ENCODE peak calls at places on chromosomes 3 and 15, in five cellular contexts. O is mammary epithelial cell; Y is heart left ventricle; U is CD8-positive, alpha-beta memory T cell; J is SJSA1. P is an unnamed sample.
A peak's percentile ranks its signal among the peaks of the same experiment; 100 is the strongest.

GRCh38 chr15:68328485-68328884 is 50.9 kb downstream of the FEM1B start:
- DNase-seq in O (no peak), Y (no peak), U (no peak), J (no peak), P (no peak)

GRCh38 chr3:144272715-144273114 is 301.1 kb downstream of the DIPK2A start:
- DNase-seq in O (no peak), Y (no peak), U (no peak), J (no peak), P (no peak)

GRCh38 chr15:44738340-44738984 is 2.1 kb downstream of the TRIM69 start:
- DNase-seq in O (peak; percentile 35), Y (no peak), U (no peak), J (peak; percentile 54), P (peak; percentile 42)

GRCh38 chr3:125043599-125044151 is 12.1 kb downstream of the HEG1 start:
- DNase-seq in O (no peak), Y (peak; percentile 79), U (no peak), J (no peak), P (peak; percentile 64)

GRCh38 chr3:149727676-149728075 is 24.6 kb downstream of the COMMD2 start:
- DNase-seq in O (no peak), Y (no peak), U (no peak), J (no peak), P (no peak)

GRCh38 chr3:111758642-111759041 is 100.4 kb upstream of the PHLDB2 start:
- DNase-seq in O (peak; percentile 62), Y (no peak), U (no peak), J (no peak), P (peak; percentile 58)

GRCh38 chr3:177538743-177539730 is 341.8 kb upstream of the TBL1XR1 start:
- DNase-seq in O (no peak), Y (no peak), U (no peak), J (no peak), P (no peak)

GRCh38 chr3:121660356-121661171 is at the start of gene HCLS1:
- DNase-seq in O (no peak), Y (peak; percentile 69), U (peak; percentile 62), J (no peak), P (peak; percentile 16)

GRCh38 chr15:51312754-51313390 is 25.5 kb downstream of the CYP19A1 start:
- DNase-seq in O (peak; percentile 70), Y (no peak), U (no peak), J (peak; percentile 27), P (peak; percentile 29)

GRCh38 chr3:11655188-11655928 is 11.6 kb upstream of the VGLL4 start:
- DNase-seq in O (no peak), Y (no peak), U (no peak), J (no peak), P (peak; percentile 39)

GRCh38 chr3:134937256-134938023 is 142.4 kb downstream of the EPHB1 start:
- DNase-seq in O (no peak), Y (no peak), U (no peak), J (no peak), P (no peak)

GRCh38 chr15:40763801-40764765 is at the start of gene GCHFR:
- DNase-seq in O (peak; percentile 36), Y (peak; percentile 87), U (peak; percentile 74), J (peak; percentile 71), P (peak; percentile 87)

GRCh38 chr3:64022451-64023186 is 675 bp downstream of the PSMD6 start:
- DNase-seq in O (peak; percentile 35), Y (no peak), U (peak; percentile 2), J (no peak), P (no peak)

GRCh38 chr3:192229866-192230265 is 497.5 kb downstream of the FGF12 start:
- DNase-seq in O (no peak), Y (no peak), U (no peak), J (no peak), P (no peak)

GRCh38 chr3:46086083-46086437 is 58.8 kb upstream of the XCR1 start:
- DNase-seq in O (no peak), Y (no peak), U (no peak), J (no peak), P (no peak)

GRCh38 chr15:45588199-45588910 is 1.2 kb downstream of the BLOC1S6 start:
- DNase-seq in O (peak; percentile 64), Y (no peak), U (no peak), J (peak; percentile 10), P (peak; percentile 12)

GRCh38 chr3:46946856-46947544 is 29.5 kb downstream of the CCDC12 start:
- DNase-seq in O (peak; percentile 70), Y (peak; percentile 72), U (peak; percentile 80), J (no peak), P (no peak)

GRCh38 chr3:182567666-182568065 is 225.6 kb upstream of the ATP11B start:
- DNase-seq in O (peak; percentile 17), Y (no peak), U (no peak), J (no peak), P (no peak)

GRCh38 chr3:107627962-107628542 is 105.3 kb downstream of the BBX start:
- DNase-seq in O (no peak), Y (no peak), U (no peak), J (no peak), P (no peak)

GRCh38 chr3:48367201-48367600 is 4.8 kb upstream of the FBXW12 start:
- DNase-seq in O (no peak), Y (no peak), U (no peak), J (no peak), P (peak; percentile 12)

GRCh38 chr3:161372321-161373260 is 1.3 kb upstream of the SPTSSB start:
- DNase-seq in O (peak; percentile 31), Y (peak; percentile 56), U (no peak), J (peak; percentile 17), P (peak; percentile 14)

GRCh38 chr3:172685331-172686214 is 25.3 kb downstream of the NCEH1 start:
- DNase-seq in O (peak; percentile 84), Y (no peak), U (no peak), J (no peak), P (no peak)

GRCh38 chr15:71732636-71733035 is 77.7 kb upstream of the NR2E3 start:
- DNase-seq in O (no peak), Y (no peak), U (no peak), J (no peak), P (no peak)

GRCh38 chr15:61459785-61460707 is 230.9 kb upstream of the RORA start:
- DNase-seq in O (peak; percentile 46), Y (no peak), U (no peak), J (peak; percentile 10), P (no peak)

GRCh38 chr3:112092439-112093179 is 6.4 kb downstream of the C3orf52 start:
- DNase-seq in O (no peak), Y (no peak), U (no peak), J (no peak), P (peak; percentile 83)

GRCh38 chr3:33882296-33882695 is 83.9 kb downstream of the PDCD6IP start:
- DNase-seq in O (no peak), Y (no peak), U (no peak), J (no peak), P (no peak)

GRCh38 chr3:72189344-72189743 is 404.4 kb upstream of the PROK2 start:
- DNase-seq in O (no peak), Y (no peak), U (no peak), J (no peak), P (peak; percentile 21)

GRCh38 chr3:64686446-64686908 is 1.3 kb downstream of the ADAMTS9 start:
- DNase-seq in O (peak; percentile 66), Y (peak; percentile 72), U (no peak), J (no peak), P (peak; percentile 77)

GRCh38 chr3:24958910-24959447 is 464.3 kb upstream of the THRB start:
- DNase-seq in O (no peak), Y (no peak), U (no peak), J (no peak), P (no peak)

GRCh38 chr15:57665939-57666338 is 40.6 kb upstream of the POLR2M start:
- DNase-seq in O (no peak), Y (no peak), U (no peak), J (no peak), P (no peak)

GRCh38 chr15:57665187-57665586 is 41.3 kb upstream of the POLR2M start:
- DNase-seq in O (no peak), Y (no peak), U (no peak), J (no peak), P (no peak)

GRCh38 chr15:57663262-57663661 is 43.3 kb upstream of the POLR2M start:
- DNase-seq in O (no peak), Y (no peak), U (no peak), J (no peak), P (no peak)

GRCh38 chr15:57662091-57662744 is 44.3 kb upstream of the POLR2M start:
- DNase-seq in O (no peak), Y (no peak), U (no peak), J (no peak), P (no peak)

DNA sequence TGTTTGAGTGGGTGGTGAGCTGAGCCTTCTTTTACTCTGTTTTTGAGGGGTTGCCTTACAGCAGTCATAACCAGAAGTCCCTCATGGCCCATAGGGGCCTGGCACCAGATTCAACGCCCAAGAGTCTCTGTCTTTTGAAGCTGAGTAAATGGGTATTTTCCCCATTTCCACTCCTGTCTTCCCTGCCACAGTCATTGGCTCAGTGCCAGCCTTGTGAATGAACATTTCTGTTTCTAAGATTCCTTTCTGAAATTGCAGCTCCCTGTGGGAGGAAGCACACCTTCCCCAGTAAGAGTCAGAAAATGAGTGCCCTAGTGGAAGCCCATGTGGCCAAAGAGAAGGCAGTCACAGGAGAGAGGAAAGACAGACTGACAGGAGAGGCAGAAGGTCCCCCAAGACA is 43.7 kb upstream of the POLR2M start:
- DNase-seq in O (no peak), Y (no peak), U (no peak), J (no peak), P (no peak)
- H3K27me3 ChIP-seq in O (no peaks in the 10 kb centered on the region), Y (no peaks in the 10 kb centered on the region), U (no peaks in the 10 kb centered on the region), J (peaks cover 20% of the 10 kb centered on the region), P (no peaks in the 10 kb centered on the region)

DNA sequence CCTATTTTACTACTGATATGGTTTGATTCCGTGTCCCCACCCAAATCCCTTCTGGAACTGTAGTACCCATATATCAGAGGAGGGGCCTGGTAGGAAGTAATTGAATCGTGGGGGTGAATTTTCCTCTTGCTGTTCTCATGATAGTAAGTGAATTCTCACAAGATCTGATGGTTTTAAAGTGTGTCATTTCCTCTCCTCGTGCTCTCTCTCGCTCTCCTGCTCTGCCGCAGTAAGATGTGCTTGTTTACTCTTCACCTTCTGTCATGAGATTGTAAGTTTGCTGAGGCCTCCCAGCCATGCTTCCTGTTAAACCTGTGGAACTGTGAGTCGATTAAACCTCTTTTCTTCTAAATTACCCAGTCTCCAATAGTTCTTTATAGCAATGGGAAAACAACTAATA is 81.2 kb upstream of the ZBTB20 start:
- DNase-seq in O (no peak), Y (no peak), U (no peak), J (no peak), P (no peak)
- H3K27ac ChIP-seq in O (no peak overlapping the region), Y (no peak overlapping the region), U (no peak overlapping the region), J (peak overlapping the region; percentile 87), P (no peak overlapping the region)

GRCh38 chr3:27713435-27713880 is 8.7 kb downstream of the EOMES start:
- DNase-seq in O (no peak), Y (no peak), U (no peak), J (no peak), P (no peak)
- H3K27me3 ChIP-seq in O (no peaks in the 10 kb centered on the region), Y (peaks cover 37% of the 10 kb centered on the region), U (no peaks in the 10 kb centered on the region), J (peaks cover 18% of the 10 kb centered on the region), P (peaks cover 70% of the 10 kb centered on the region)

GRCh38 chr15:20644896-20645295 is 103.3 kb upstream of the GOLGA6L6 start:
- DNase-seq in O (no peak), Y (no peak), U (no peak), J (no peak), P (no peak)

GRCh38 chr15:20642054-20642767 is 100.6 kb upstream of the GOLGA6L6 start:
- DNase-seq in O (no peak), Y (no peak), U (no peak), J (no peak), P (no peak)

GRCh38 chr15:20645956-20646355 is 104.4 kb upstream of the GOLGA6L6 start:
- DNase-seq in O (peak; percentile 47), Y (no peak), U (no peak), J (no peak), P (peak; percentile 6)

GRCh38 chr15:20643024-20643770 is 101.6 kb upstream of the GOLGA6L6 start:
- DNase-seq in O (no peak), Y (no peak), U (no peak), J (no peak), P (no peak)

GRCh38 chr15:20644026-20644425 is 102.4 kb upstream of the GOLGA6L6 start:
- DNase-seq in O (no peak), Y (no peak), U (no peak), J (no peak), P (no peak)
- H3K27ac ChIP-seq in O (no peak overlapping the region), Y (no peak overlapping the region), U (no peak overlapping the region), J (no peak overlapping the region), P (no peak overlapping the region)